ENCODE peak calls at places on chromosomes 16 and 17, in four cellular contexts. K is breast epithelium, Q is stomach, H is H1. I is an unnamed sample.
A peak's percentile ranks its signal among the peaks of the same experiment; 100 is the strongest.

GRCh38 chr17:32281011-32281451 is 15.4 kb downstream of the RHBDL3 start:
- DNase-seq in K (no peak), Q (peak; percentile 43), H (no peak), I (peak; percentile 13)

GRCh38 chr16:26983426-26983825 is 83.3 kb upstream of the C16orf82 start:
- DNase-seq in K (no peak), Q (no peak), H (no peak), I (no peak)

GRCh38 chr16:4160663-4161436 is 44.6 kb upstream of the ADCY9 start:
- DNase-seq in K (no peak), Q (no peak), H (no peak), I (no peak)

GRCh38 chr16:85173981-85174751 is 61.9 kb upstream of the CIBAR2 start:
- DNase-seq in K (no peak), Q (peak; percentile 68), H (no peak), I (no peak)

GRCh38 chr16:2715519-2715918 is 4.5 kb downstream of the PRSS27 start:
- DNase-seq in K (no peak), Q (peak; percentile 66), H (no peak), I (peak; percentile 26)

GRCh38 chr17:1931759-1932579 is 93.2 kb downstream of the RTN4RL1 start:
- DNase-seq in K (no peak), Q (peak; percentile 77), H (no peak), I (peak; percentile 36)

GRCh38 chr16:30948087-30948955 is 547 bp upstream of the ORAI3 start:
- DNase-seq in K (peak; percentile 95), Q (peak; percentile 80), H (peak; percentile 98), I (peak; percentile 90)

GRCh38 chr16:84832488-84833141 is 12.8 kb downstream of the CRISPLD2 start:
- DNase-seq in K (peak; percentile 81), Q (peak; percentile 54), H (no peak), I (peak; percentile 38)

GRCh38 chr17:74297941-74298340 is 23.9 kb downstream of the DNAI2 start:
- DNase-seq in K (no peak), Q (no peak), H (no peak), I (no peak)

GRCh38 chr16:77437859-77438258 is 3.0 kb upstream of the ADAMTS18 start:
- DNase-seq in K (no peak), Q (no peak), H (no peak), I (no peak)

GRCh38 chr16:51048544-51048943 is 102.5 kb downstream of the SALL1 start:
- DNase-seq in K (no peak), Q (no peak), H (no peak), I (no peak)

GRCh38 chr16:46582313-46582712 is 38.9 kb downstream of the SHCBP1 start:
- DNase-seq in K (no peak), Q (no peak), H (no peak), I (no peak)

GRCh38 chr17:66676421-66676820 is 158.5 kb upstream of the CACNG5 start:
- DNase-seq in K (peak; percentile 86), Q (peak; percentile 88), H (no peak), I (peak; percentile 89)

GRCh38 chr17:35846055-35846809 is 22.5 kb downstream of the HEATR9 start:
- DNase-seq in K (no peak), Q (no peak), H (no peak), I (no peak)

GRCh38 chr17:35372846-35373531 is 432 bp downstream of the SLFN11 start:
- DNase-seq in K (no peak), Q (peak; percentile 32), H (no peak), I (peak; percentile 14)

GRCh38 chr16:8464979-8465378 is 125.3 kb downstream of the TMEM114 start:
- DNase-seq in K (no peak), Q (no peak), H (no peak), I (no peak)

GRCh38 chr17:61155590-61156181 is 244.0 kb upstream of the TBX2 start:
- DNase-seq in K (no peak), Q (no peak), H (no peak), I (no peak)

GRCh38 chr16:81486555-81487061 is 42.0 kb downstream of the CMIP start:
- DNase-seq in K (no peak), Q (peak; percentile 31), H (no peak), I (no peak)

GRCh38 chr17:57861737-57862409 is 12.0 kb upstream of the MRPS23 start:
- DNase-seq in K (no peak), Q (peak; percentile 70), H (no peak), I (peak; percentile 40)

GRCh38 chr16:66175058-66175457 is 191.4 kb upstream of the CDH5 start:
- DNase-seq in K (no peak), Q (no peak), H (no peak), I (no peak)

GRCh38 chr17:77737442-77738265 is 220.8 kb upstream of the TNRC6C start:
- DNase-seq in K (peak; percentile 16), Q (peak; percentile 16), H (no peak), I (no peak)

GRCh38 chr17:22310717-22311686 is 618.7 kb downstream of the KCNJ18 start:
- DNase-seq in K (no peak), Q (no peak), H (no peak), I (no peak)

GRCh38 chr17:71447644-71448043 is 673.2 kb upstream of the SOX9 start:
- DNase-seq in K (no peak), Q (no peak), H (no peak), I (no peak)

GRCh38 chr17:56752263-56752662 is 81.5 kb downstream of the C17orf67 start:
- DNase-seq in K (no peak), Q (no peak), H (no peak), I (no peak)

GRCh38 chr16:30997887-30998711 is 12.3 kb downstream of the STX1B start:
- DNase-seq in K (no peak), Q (no peak), H (no peak), I (no peak)

GRCh38 chr17:61805399-61805798 is 57.9 kb downstream of the BRIP1 start:
- DNase-seq in K (no peak), Q (no peak), H (no peak), I (no peak)

GRCh38 chr16:67470314-67470713 is 10.6 kb downstream of the ATP6V0D1 start:
- DNase-seq in K (peak; percentile 73), Q (peak; percentile 91), H (no peak), I (peak; percentile 71)

GRCh38 chr16:1794908-1795666 is 1.6 kb upstream of the IGFALS start:
- DNase-seq in K (no peak), Q (no peak), H (no peak), I (peak; percentile 3)

GRCh38 chr17:1643293-1643998 is 2.1 kb downstream of the SCARF1 start:
- DNase-seq in K (peak; percentile 63), Q (peak; percentile 92), H (no peak), I (peak; percentile 83)

GRCh38 chr16:88194397-88195020 is 188.2 kb upstream of the ZNF469 start:
- DNase-seq in K (no peak), Q (no peak), H (no peak), I (no peak)

GRCh38 chr16:70512456-70512855 is 10.9 kb downstream of the COG4 start:
- DNase-seq in K (no peak), Q (no peak), H (no peak), I (no peak)

GRCh38 chr16:55991843-55992242 is 116.7 kb upstream of the CES5A start:
- DNase-seq in K (no peak), Q (no peak), H (no peak), I (no peak)

GRCh38 chr16:705748-706188 is at the start of gene FBXL16:
- DNase-seq in K (no peak), Q (no peak), H (no peak), I (no peak)

GRCh38 chr16:707062-707538 is 1.5 kb upstream of the FBXL16 start:
- DNase-seq in K (no peak), Q (no peak), H (no peak), I (no peak)

GRCh38 chr16:704552-705380 is 835 bp downstream of the FBXL16 start:
- DNase-seq in K (no peak), Q (no peak), H (no peak), I (no peak)

GRCh38 chr16:708019-708418 is 2.4 kb upstream of the FBXL16 start:
- DNase-seq in K (no peak), Q (no peak), H (no peak), I (no peak)

DNA sequence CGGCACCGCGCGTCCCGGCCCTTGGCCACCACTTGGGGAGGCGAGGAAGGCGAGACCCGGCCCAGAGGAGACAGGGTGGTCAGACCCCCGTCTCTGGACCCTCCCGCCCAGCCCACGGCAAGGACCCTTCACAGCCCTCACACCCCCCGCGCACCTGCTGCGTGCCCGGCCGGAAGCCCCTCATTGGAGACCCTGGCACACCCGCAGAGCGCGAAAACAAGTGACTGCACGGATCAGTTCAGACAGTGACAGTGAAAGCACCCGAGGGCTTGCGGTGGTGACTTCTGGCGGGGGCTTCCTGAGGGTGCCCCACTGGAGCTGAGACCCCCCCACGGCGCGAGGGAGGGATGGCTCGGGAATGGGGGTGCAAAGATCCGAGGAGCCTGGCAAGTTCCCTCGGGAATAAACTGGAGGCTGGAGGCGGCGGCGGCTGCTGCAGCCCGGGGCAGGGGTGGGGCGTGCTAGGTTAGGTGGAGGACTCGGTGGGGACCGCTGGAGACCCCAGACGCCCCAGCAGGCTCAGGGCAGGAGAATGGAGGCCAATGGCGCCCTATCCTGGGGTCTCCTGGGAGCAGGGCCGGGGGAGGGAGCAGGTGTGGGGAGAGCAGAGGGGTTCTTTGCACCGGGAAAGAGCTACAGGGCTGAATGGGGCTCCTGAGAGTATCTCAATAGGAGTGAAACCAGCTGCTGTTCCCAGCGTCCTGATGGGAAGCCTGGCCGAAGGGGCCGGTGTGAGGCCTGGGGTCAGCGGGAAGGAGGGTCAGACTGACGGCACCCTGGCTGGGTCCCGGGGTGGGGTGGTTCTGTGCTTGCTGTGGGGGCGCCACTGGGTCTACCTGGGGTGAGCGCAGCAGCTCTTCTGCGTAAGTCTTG is 824 bp upstream of the FBXL16 start:
- DNase-seq in K (no peak), Q (no peak), H (no peak), I (no peak)
- TF ChIP-seq POLR2AphosphoS5 in K (no peak), Q (no peak), H (no peak), I (no peak)

DNA sequence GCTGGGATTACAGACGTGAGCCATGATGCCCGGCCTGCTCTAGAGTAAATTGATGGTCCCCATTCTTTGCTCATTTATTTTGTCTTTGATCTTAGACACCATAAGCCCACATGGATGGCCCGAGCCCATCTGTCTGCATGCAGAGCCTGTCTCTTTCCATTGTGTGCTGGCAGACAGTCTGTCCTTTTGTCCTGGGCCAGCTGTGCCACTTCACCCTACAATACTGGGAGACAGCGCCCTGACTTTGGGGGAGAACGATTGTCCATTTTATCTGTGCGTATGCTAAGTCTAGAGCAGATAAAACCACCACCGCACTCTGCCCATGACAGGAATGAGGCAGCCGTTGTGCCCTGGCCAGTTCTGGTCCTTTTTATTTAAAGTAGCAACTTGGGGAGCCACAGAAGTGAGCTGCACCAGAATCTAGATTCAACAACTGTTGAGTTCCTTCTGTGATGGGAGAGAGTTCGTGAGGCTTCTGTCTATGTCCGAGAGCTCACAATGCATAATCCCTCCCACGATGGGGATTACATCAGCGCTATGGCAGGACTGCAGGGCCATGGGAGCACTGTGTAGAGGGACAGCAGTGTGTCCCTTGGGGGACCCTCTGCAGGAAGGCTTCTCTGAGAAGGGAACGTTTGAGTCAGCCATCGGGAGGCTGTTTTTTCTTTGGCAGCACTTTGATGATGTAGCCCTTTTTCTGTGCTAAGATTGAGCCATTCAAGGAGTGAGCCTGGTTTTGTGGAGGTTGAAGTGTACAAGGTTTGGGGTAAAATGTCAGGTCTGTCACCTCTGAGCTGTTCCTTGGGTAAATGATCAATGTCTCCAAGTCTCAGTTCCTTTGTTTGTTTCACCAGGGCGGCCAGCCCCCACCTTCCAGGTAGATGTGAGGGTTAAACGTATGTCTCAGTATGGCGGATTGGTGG is 13.0 kb downstream of the SNX29 start:
- DNase-seq in K (no peak), Q (no peak), H (no peak), I (no peak)
- H3K4me3 ChIP-seq in K (no peak overlapping the region), Q (no peak overlapping the region), H (no peak overlapping the region), I (no peak overlapping the region)

GRCh38 chr17:7289256-7290032 is 5.0 kb downstream of the YBX2 start:
- DNase-seq in K (no peak), Q (no peak), H (no peak), I (no peak)
- TF ChIP-seq POLR2A in K (no peak), Q (no peak), H (no peak), I (no peak)

GRCh38 chr17:41801374-41802062 is 10.2 kb downstream of the P3H4 start:
- DNase-seq in K (peak; percentile 80), Q (peak; percentile 89), H (no peak), I (peak; percentile 83)
- TF ChIP-seq POLR2AphosphoS5 in K (peak; percentile 51), Q (no peak), H (no peak), I (peak; percentile 86)